ENCODE peak calls at places on chromosomes 7 and 10, in five cellular contexts. One of them, this sample, is unnamed.
A peak's percentile ranks its signal among the peaks of the same experiment; 100 is the strongest.

GRCh38 chr10:71548494-71548846 is 151.8 kb downstream of the CDH23 start:
- DNase-seq in A549: peak; percentile 39
- DNase-seq in H1: peak; percentile 75
- DNase-seq in K562: peak; percentile 63
- DNase-seq in HepG2: no peak
- DNase-seq in this sample: no peak

GRCh38 chr7:70638381-70639128 is 493.4 kb upstream of the GALNT17 start:
- DNase-seq in HepG2: no peak
- DNase-seq in K562: no peak
- DNase-seq in H1: no peak
- DNase-seq in A549: no peak
- DNase-seq in this sample: no peak

GRCh38 chr10:123967626-123968243 is 76.1 kb upstream of the CPXM2 start:
- DNase-seq in H1: peak; percentile 95
- DNase-seq in A549: peak; percentile 84
- DNase-seq in K562: peak; percentile 73
- DNase-seq in HepG2: peak; percentile 33
- DNase-seq in this sample: no peak

GRCh38 chr7:43649755-43650274 is 66.9 kb downstream of the STK17A start:
- DNase-seq in K562: no peak
- DNase-seq in H1: no peak
- DNase-seq in HepG2: no peak
- DNase-seq in A549: no peak
- DNase-seq in this sample: peak; percentile 97

GRCh38 chr10:61774031-61774430 is 111.3 kb downstream of the CABCOCO1 start:
- DNase-seq in H1: no peak
- DNase-seq in A549: no peak
- DNase-seq in K562: no peak
- DNase-seq in HepG2: no peak
- DNase-seq in this sample: no peak

GRCh38 chr10:58373446-58373834 is 11.8 kb upstream of the TFAM start:
- DNase-seq in H1: no peak
- DNase-seq in HepG2: no peak
- DNase-seq in A549: no peak
- DNase-seq in K562: no peak
- DNase-seq in this sample: no peak

GRCh38 chr7:124124201-124124600 is 91.3 kb upstream of the TMEM229A start:
- DNase-seq in HepG2: no peak
- DNase-seq in A549: no peak
- DNase-seq in K562: no peak
- DNase-seq in H1: no peak
- DNase-seq in this sample: no peak

GRCh38 chr7:135094472-135095237 is 53.2 kb upstream of the TMEM140 start:
- DNase-seq in K562: no peak
- DNase-seq in HepG2: peak; percentile 51
- DNase-seq in A549: no peak
- DNase-seq in H1: no peak
- DNase-seq in this sample: no peak

GRCh38 chr7:101126651-101127459 is at the start of gene SERPINE1:
- DNase-seq in HepG2: peak; percentile 98
- DNase-seq in A549: peak; percentile 98
- DNase-seq in K562: peak; percentile 74
- DNase-seq in H1: peak; percentile 73
- DNase-seq in this sample: peak; percentile 47

GRCh38 chr7:84073476-84073875 is 121.1 kb downstream of the SEMA3A start:
- DNase-seq in HepG2: peak; percentile 44
- DNase-seq in A549: no peak
- DNase-seq in H1: no peak
- DNase-seq in K562: no peak
- DNase-seq in this sample: no peak

GRCh38 chr10:10160821-10161312 is 856.8 kb upstream of the CELF2 start:
- DNase-seq in A549: no peak
- DNase-seq in K562: no peak
- DNase-seq in H1: no peak
- DNase-seq in HepG2: no peak
- DNase-seq in this sample: no peak

GRCh38 chr10:35448687-35449662 is 112.7 kb downstream of the CCNY start:
- DNase-seq in A549: no peak
- DNase-seq in H1: no peak
- DNase-seq in HepG2: peak; percentile 81
- DNase-seq in K562: peak; percentile 47
- DNase-seq in this sample: no peak

DNA sequence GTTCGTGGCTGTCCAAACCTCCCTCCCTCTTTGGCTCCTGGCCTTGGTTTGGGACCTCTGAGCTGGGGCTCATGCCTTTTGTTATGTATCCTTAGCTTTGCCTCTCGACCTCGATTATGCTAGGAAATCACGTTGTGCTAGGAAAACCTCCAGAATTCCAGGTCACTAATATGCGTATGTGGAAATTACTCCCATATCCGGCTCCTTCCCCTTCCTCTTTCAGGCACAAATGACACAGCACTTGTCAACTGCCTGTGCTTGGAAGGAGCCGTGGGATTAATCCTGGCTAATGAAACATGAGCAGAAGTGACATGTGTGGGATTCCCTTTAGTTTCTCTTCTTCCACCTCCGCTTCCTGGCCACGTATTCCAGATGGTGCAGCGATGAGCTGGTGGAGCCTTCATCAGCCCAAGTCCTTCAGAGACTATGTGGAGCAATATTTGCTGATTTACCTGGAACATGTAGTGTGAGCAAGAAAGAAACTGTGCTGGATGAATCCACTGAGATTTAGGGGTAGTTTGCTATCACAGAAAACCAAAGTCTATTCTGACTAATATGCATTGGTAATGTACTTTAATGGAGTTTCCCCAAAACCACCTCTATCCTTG is 149.2 kb downstream of the REEP3 start:
- DNase-seq in HepG2: no peak
- DNase-seq in A549: no peak
- DNase-seq in K562: no peak
- DNase-seq in H1: no peak
- DNase-seq in this sample: no peak
- TF ChIP-seq EP300 in HepG2: no peak
- TF ChIP-seq EP300 in A549: no peak
- TF ChIP-seq EP300 in K562: no peak
- TF ChIP-seq EP300 in H1: no peak
- TF ChIP-seq EP300 in this sample: no peak

DNA sequence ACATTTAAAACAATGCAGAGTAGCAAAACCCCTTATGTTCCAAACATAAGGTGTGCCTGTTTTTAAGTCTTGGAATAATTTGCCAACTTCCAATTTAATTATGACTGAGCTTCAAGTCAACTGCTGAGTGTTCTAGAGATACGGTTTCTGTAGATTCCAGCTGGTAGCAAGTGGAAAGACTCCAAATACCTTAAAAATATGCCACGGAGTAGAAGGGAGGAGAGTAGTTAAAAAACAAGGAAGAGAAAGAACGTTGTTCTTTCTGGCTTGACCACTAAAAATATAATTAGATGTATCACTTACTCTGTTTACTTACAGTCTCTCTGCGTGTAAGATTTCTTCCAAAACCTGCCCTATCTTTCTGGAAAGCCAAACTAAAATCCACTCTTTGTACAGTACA is 24.5 kb upstream of the ABLIM1 start:
- DNase-seq in HepG2: no peak
- DNase-seq in K562: no peak
- DNase-seq in H1: no peak
- DNase-seq in A549: no peak
- DNase-seq in this sample: no peak
- TF ChIP-seq HDAC2 in HepG2: no peak
- TF ChIP-seq HDAC2 in K562: no peak
- TF ChIP-seq HDAC2 in H1: no peak
- TF ChIP-seq HDAC2 in A549: no peak
- TF ChIP-seq HDAC2 in this sample: no peak

DNA sequence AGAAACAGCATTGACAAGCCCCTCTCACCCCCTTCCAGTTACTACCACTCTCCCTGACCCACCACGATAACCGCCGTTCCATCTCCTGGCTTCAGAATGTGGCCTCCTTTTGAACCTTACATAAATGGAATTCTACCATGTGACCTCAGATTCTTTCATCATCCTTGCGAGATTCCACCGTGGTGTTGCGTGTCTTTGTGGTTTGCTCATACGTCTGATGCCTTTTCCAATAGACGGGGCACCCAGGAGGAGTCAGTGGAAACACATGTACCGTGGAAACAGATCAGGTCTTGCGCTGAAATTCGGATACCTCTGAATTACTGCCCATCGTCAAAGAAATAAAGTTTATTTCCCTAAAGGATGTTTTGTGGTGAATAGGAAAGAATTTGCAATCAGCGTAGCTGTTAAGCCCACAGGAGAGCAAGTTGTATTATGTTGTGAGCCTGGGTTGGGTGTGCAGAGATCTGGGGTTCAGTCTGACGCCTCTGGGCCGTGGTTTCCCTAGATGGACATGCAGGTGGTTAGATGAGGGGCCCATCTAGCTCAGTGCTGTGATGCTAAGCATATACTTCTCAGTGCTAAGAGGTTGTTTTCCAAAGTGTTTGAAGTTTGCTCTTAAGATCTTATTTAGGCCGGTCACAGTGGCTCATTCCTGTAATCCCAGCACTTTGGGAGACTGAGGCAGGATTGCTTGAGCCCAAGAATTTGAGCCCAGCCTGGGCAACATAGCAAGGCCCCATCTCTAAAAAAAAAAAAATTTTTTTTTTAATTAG is 29.1 kb downstream of the GTF2IRD1 start:
- DNase-seq in HepG2: peak; percentile 62
- DNase-seq in A549: peak; percentile 83
- DNase-seq in H1: no peak
- DNase-seq in K562: no peak
- DNase-seq in this sample: no peak
- TF ChIP-seq EP300 in HepG2: no peak
- TF ChIP-seq EP300 in A549: peak; percentile 72
- TF ChIP-seq EP300 in H1: no peak
- TF ChIP-seq EP300 in K562: no peak
- TF ChIP-seq EP300 in this sample: no peak

GRCh38 chr10:103441206-103441605 is 11.0 kb downstream of the CALHM2 start:
- DNase-seq in A549: no peak
- DNase-seq in H1: no peak
- DNase-seq in K562: no peak
- DNase-seq in HepG2: no peak
- DNase-seq in this sample: no peak

GRCh38 chr10:103440416-103440815 is 11.8 kb downstream of the CALHM2 start:
- DNase-seq in H1: no peak
- DNase-seq in HepG2: no peak
- DNase-seq in K562: no peak
- DNase-seq in A549: no peak
- DNase-seq in this sample: no peak

GRCh38 chr10:103442031-103442461 is 10.1 kb downstream of the CALHM2 start:
- DNase-seq in H1: no peak
- DNase-seq in K562: no peak
- DNase-seq in A549: no peak
- DNase-seq in HepG2: no peak
- DNase-seq in this sample: no peak

GRCh38 chr10:103441611-103442010 is 10.6 kb downstream of the CALHM2 start:
- DNase-seq in K562: no peak
- DNase-seq in H1: no peak
- DNase-seq in A549: no peak
- DNase-seq in HepG2: no peak
- DNase-seq in this sample: no peak

DNA sequence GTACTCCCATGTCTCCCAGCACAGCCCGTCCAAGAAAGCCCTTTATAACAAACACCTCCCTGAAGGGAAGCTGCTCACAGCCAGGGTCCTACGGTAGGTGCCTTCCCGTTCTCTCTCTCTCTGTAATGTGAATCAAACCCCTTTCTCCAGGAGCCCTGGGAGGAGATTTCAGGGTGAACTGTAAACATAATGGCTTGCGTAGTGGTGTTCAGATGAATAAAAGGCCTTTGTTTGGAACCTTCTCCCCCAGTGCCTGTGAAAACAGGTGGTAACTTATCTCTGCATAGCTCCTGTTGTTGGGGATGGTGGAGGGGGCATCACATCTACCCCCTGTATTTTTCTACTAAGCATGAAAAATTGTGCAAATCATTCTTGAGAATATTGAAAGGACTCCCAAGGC is 12.4 kb downstream of the CALHM2 start:
- DNase-seq in K562: no peak
- DNase-seq in HepG2: peak; percentile 52
- DNase-seq in A549: no peak
- DNase-seq in H1: no peak
- DNase-seq in this sample: no peak
- TF ChIP-seq HDAC2 in K562: no peak
- TF ChIP-seq HDAC2 in HepG2: no peak
- TF ChIP-seq HDAC2 in A549: no peak
- TF ChIP-seq HDAC2 in H1: no peak
- TF ChIP-seq HDAC2 in this sample: no peak

GRCh38 chr7:44885394-44886317 is at the start of gene PURB:
- DNase-seq in HepG2: peak; percentile 86
- DNase-seq in K562: peak; percentile 91
- DNase-seq in A549: peak; percentile 90
- DNase-seq in H1: peak; percentile 94
- DNase-seq in this sample: peak; percentile 79
- TF ChIP-seq EP300 in HepG2: peak; percentile 42
- TF ChIP-seq EP300 in K562: peak; percentile 60
- TF ChIP-seq EP300 in A549: no peak
- TF ChIP-seq EP300 in H1: no peak
- TF ChIP-seq EP300 in this sample: peak; percentile 62

GRCh38 chr7:129009437-129009836 is 45.5 kb downstream of the TNPO3 start:
- DNase-seq in HepG2: no peak
- DNase-seq in K562: no peak
- DNase-seq in H1: no peak
- DNase-seq in A549: no peak
- DNase-seq in this sample: peak; percentile 70
- TF ChIP-seq HDAC2 in HepG2: no peak
- TF ChIP-seq HDAC2 in K562: no peak
- TF ChIP-seq HDAC2 in H1: no peak
- TF ChIP-seq HDAC2 in A549: no peak
- TF ChIP-seq HDAC2 in this sample: no peak

DNA sequence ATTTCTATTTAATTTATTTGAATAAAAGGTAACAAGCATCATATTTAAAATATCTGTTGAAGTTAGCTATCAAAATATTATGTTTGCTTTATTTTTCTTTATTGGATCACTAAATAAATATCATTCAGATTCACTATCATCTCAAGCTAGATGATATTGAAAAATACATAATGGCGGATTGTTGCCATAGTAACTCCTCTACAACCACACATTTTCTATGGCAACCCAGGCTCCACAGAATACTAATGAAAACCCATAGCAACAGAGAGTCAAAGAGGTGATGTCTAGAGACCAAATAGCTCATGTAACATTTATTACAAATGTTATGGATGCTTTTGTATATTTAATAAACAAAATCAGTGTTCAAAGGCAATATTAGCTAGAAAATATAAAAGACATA is 148.9 kb upstream of the CDK1 start:
- DNase-seq in HepG2: no peak
- DNase-seq in K562: no peak
- DNase-seq in H1: no peak
- DNase-seq in A549: no peak
- DNase-seq in this sample: no peak
- TF ChIP-seq EP300 in HepG2: no peak
- TF ChIP-seq EP300 in K562: no peak
- TF ChIP-seq EP300 in H1: no peak
- TF ChIP-seq EP300 in A549: no peak
- TF ChIP-seq EP300 in this sample: no peak